ENCODE peak calls at places on chromosome 12, in ten cellular contexts. X is tibial artery; M is stromal cell of bone marrow; S is CD4-positive, CD25-positive, alpha-beta regulatory T cell; J is left cardiac atrium; L is HT-29; K is EL; D is NCI-H1436; C is H54; N is HTR-8/SVneo. F is an unnamed sample.

GRCh38 chr12:57591567-57592325 is 754 bp downstream of the PIP4K2C start:
- DNase-seq in M (no peak), C (no peak), N (no peak), S (no peak), J (no peak), L (peak; percentile 29), K (peak; percentile 49), X (peak; percentile 40), D (no peak), F (no peak)

GRCh38 chr12:52175411-52176350 is 16.1 kb downstream of the KRT80 start:
- DNase-seq in N (no peak), K (no peak), L (peak; percentile 77), D (peak; percentile 85), S (no peak), C (no peak), M (no peak), J (no peak), X (no peak), F (no peak)

GRCh38 chr12:20148241-20148640 is 220.1 kb upstream of the PDE3A start:
- DNase-seq in X (no peak), L (no peak), C (no peak), M (no peak), K (no peak), N (no peak), J (no peak), S (no peak), D (no peak), F (no peak)

GRCh38 chr12:39378346-39378745 is 64.6 kb downstream of the KIF21A start:
- DNase-seq in S (no peak), N (no peak), C (no peak), X (no peak), L (no peak), K (no peak), D (no peak), J (no peak), M (no peak), F (no peak)

GRCh38 chr12:51592034-51592705 is 1.1 kb downstream of the SCN8A start:
- DNase-seq in J (no peak), X (no peak), D (no peak), C (no peak), L (no peak), K (peak; percentile 91), M (peak; percentile 68), N (peak; percentile 15), S (no peak), F (peak; percentile 88)

GRCh38 chr12:68971404-68971803 is 38.4 kb upstream of the CPM start:
- DNase-seq in N (peak; percentile 13), L (no peak), D (no peak), J (no peak), S (no peak), C (peak; percentile 15), X (no peak), M (peak; percentile 60), K (peak; percentile 71), F (peak; percentile 49)

GRCh38 chr12:58465418-58465817 is 454.9 kb downstream of the LRIG3 start:
- DNase-seq in M (no peak), K (peak; percentile 70), X (no peak), S (no peak), N (peak; percentile 9), C (no peak), J (no peak), D (no peak), L (no peak), F (no peak)

GRCh38 chr12:28027328-28027727 is 54.8 kb upstream of the PTHLH start:
- DNase-seq in N (no peak), K (no peak), J (no peak), M (no peak), D (no peak), S (no peak), L (no peak), C (no peak), X (no peak), F (no peak)

GRCh38 chr12:49881400-49882247 is 22.1 kb downstream of the FAIM2 start:
- DNase-seq in J (no peak), K (no peak), D (no peak), N (no peak), S (no peak), C (no peak), L (no peak), X (no peak), M (no peak), F (no peak)

GRCh38 chr12:121495746-121496145 is 85.1 kb downstream of the KDM2B start:
- DNase-seq in J (no peak), X (no peak), S (no peak), K (no peak), D (no peak), L (no peak), N (no peak), M (no peak), C (no peak), F (no peak)

GRCh38 chr12:131844656-131845055 is 16.5 kb downstream of the MMP17 start:
- DNase-seq in K (no peak), C (no peak), X (no peak), J (no peak), N (no peak), S (no peak), M (no peak), L (no peak), D (no peak), F (no peak)

GRCh38 chr12:40622246-40622838 is 69.9 kb upstream of the CNTN1 start:
- DNase-seq in L (peak; percentile 72), K (peak; percentile 16), S (no peak), N (no peak), J (peak; percentile 49), C (no peak), X (peak; percentile 60), D (no peak), M (peak; percentile 45), F (peak; percentile 47)

GRCh38 chr12:90167501-90167900 is 458.9 kb upstream of the ATP2B1 start:
- DNase-seq in J (no peak), X (no peak), N (no peak), C (no peak), L (no peak), M (no peak), K (no peak), S (no peak), D (no peak), F (no peak)

GRCh38 chr12:32208355-32208754 is 101.7 kb downstream of the BICD1 start:
- DNase-seq in D (no peak), N (no peak), J (no peak), C (no peak), X (no peak), K (no peak), L (no peak), M (no peak), S (no peak), F (no peak)

GRCh38 chr12:109626378-109627115 is 53.0 kb downstream of the MVK start:
- DNase-seq in L (no peak), M (no peak), J (no peak), N (no peak), S (no peak), X (no peak), K (no peak), C (no peak), D (no peak), F (no peak)

GRCh38 chr12:63151898-63152700 is 1.1 kb upstream of the AVPR1A start:
- DNase-seq in D (no peak), X (peak; percentile 27), M (peak; percentile 17), S (no peak), C (peak; percentile 13), J (peak; percentile 21), K (peak; percentile 50), N (peak; percentile 41), L (peak; percentile 45), F (no peak)

GRCh38 chr12:57545809-57546437 is 1.1 kb downstream of the DCTN2 start:
- DNase-seq in K (peak; percentile 24), S (no peak), N (no peak), L (no peak), D (no peak), M (no peak), X (no peak), J (no peak), C (no peak), F (no peak)

GRCh38 chr12:57864382-57864781 is 17.9 kb upstream of the CTDSP2 start:
- DNase-seq in K (no peak), C (peak; percentile 34), X (no peak), M (no peak), L (peak; percentile 42), N (no peak), D (no peak), S (no peak), J (no peak), F (no peak)

GRCh38 chr12:4562034-4562657 is at the start of gene DYRK4:
- DNase-seq in S (no peak), X (peak; percentile 75), M (peak; percentile 45), J (peak; percentile 84), D (no peak), K (peak; percentile 69), N (no peak), L (peak; percentile 88), C (no peak), F (no peak)

GRCh38 chr12:121300083-121300819 is 3.7 kb upstream of the CAMKK2 start:
- DNase-seq in N (no peak), K (no peak), M (no peak), C (no peak), D (peak; percentile 1), X (no peak), S (no peak), J (no peak), L (no peak), F (no peak)

GRCh38 chr12:92953747-92954146 is 24.7 kb upstream of the EEA1 start:
- DNase-seq in M (no peak), X (no peak), K (no peak), D (no peak), J (no peak), N (no peak), S (no peak), C (no peak), L (no peak), F (no peak)

GRCh38 chr12:89618113-89618862 is 90.3 kb downstream of the ATP2B1 start:
- DNase-seq in N (no peak), S (no peak), X (no peak), C (no peak), D (no peak), K (no peak), M (no peak), L (no peak), J (no peak), F (no peak)

GRCh38 chr12:127745466-127746220 is 521.3 kb upstream of the TMEM132C start:
- DNase-seq in K (no peak), M (no peak), L (no peak), X (no peak), N (no peak), C (no peak), J (no peak), D (no peak), S (no peak), F (no peak)

GRCh38 chr12:33438890-33439586 is 581 bp downstream of the SYT10 start:
- DNase-seq in K (no peak), S (no peak), D (peak; percentile 38), L (no peak), M (no peak), X (no peak), J (no peak), N (peak; percentile 6), C (no peak), F (no peak)

GRCh38 chr12:122870867-122871664 is 24.9 kb downstream of the VPS37B start:
- DNase-seq in C (no peak), L (no peak), D (no peak), M (no peak), S (no peak), X (no peak), J (no peak), K (peak; percentile 33), N (no peak), F (no peak)

GRCh38 chr12:57602544-57602943 is 2.1 kb upstream of the DTX3 start:
- DNase-seq in M (no peak), K (no peak), J (no peak), C (no peak), S (no peak), X (no peak), N (no peak), L (no peak), D (no peak), F (no peak)

GRCh38 chr12:95411466-95411865 is 62.5 kb upstream of the METAP2 start:
- DNase-seq in D (no peak), X (no peak), J (no peak), L (no peak), S (no peak), N (no peak), M (no peak), K (no peak), C (no peak), F (no peak)

GRCh38 chr12:95385246-95385645 is 88.7 kb upstream of the METAP2 start:
- DNase-seq in M (peak; percentile 25), S (no peak), X (no peak), D (no peak), C (no peak), J (no peak), K (peak; percentile 47), N (no peak), L (no peak), F (no peak)